ENCODE peak calls at places on chromosomes 12 and 14, in nine cellular contexts. F is NB4, K is foreskin fibroblast, V is heart left ventricle, Q is BE2C, D is Caco-2, M is LNCaP clone FGC, E is PC-9, G is AG09319. R is an unnamed sample.

GRCh38 chr14:101918125-101918989 is 46.0 kb upstream of the DYNC1H1 start:
- DNase-seq in F (no peak), K (no peak), V (no peak), Q (no peak), D (no peak), M (no peak), E (no peak), G (no peak), R (no peak)

GRCh38 chr12:71371132-71371531 is 68.5 kb upstream of the LGR5 start:
- DNase-seq in F (peak), K (no peak), V (no peak), Q (no peak), D (no peak), M (no peak), E (no peak), G (no peak), R (peak)

GRCh38 chr12:3216726-3217682 is 139.8 kb downstream of the TSPAN9 start:
- DNase-seq in F (peak), K (peak), V (no peak), Q (no peak), D (no peak), M (no peak), E (no peak), G (no peak), R (no peak)

GRCh38 chr14:64706552-64707193 is 2.4 kb downstream of the PLEKHG3 start:
- DNase-seq in F (no peak), K (no peak), V (peak), Q (peak), D (peak), M (no peak), E (no peak), G (no peak), R (no peak)

GRCh38 chr12:76714861-76715260 is 49.1 kb upstream of the ZDHHC17 start:
- DNase-seq in F (no peak), K (no peak), V (no peak), Q (no peak), D (no peak), M (no peak), E (no peak), G (no peak), R (no peak)

GRCh38 chr14:52703225-52703624 is 3.8 kb upstream of the PSMC6 start:
- DNase-seq in F (peak), K (peak), V (no peak), Q (no peak), D (no peak), M (peak), E (peak), G (peak), R (peak)

GRCh38 chr14:82911930-82912329 is 1378.3 kb upstream of the SEL1L start:
- DNase-seq in F (no peak), K (no peak), V (no peak), Q (no peak), D (no peak), M (no peak), E (no peak), G (no peak), R (no peak)

GRCh38 chr12:108826115-108826806 is 31.1 kb downstream of the SSH1 start:
- DNase-seq in F (peak), K (peak), V (peak), Q (peak), D (no peak), M (no peak), E (no peak), G (peak), R (no peak)

GRCh38 chr12:79546461-79547043 is 144.2 kb downstream of the PAWR start:
- DNase-seq in F (no peak), K (no peak), V (no peak), Q (no peak), D (no peak), M (no peak), E (peak), G (no peak), R (peak)

GRCh38 chr14:94021001-94021400 is 5.1 kb upstream of the OTUB2 start:
- DNase-seq in F (no peak), K (no peak), V (no peak), Q (no peak), D (no peak), M (no peak), E (peak), G (no peak), R (peak)

GRCh38 chr12:106315523-106315922 is 13.0 kb downstream of the TCP11L2 start:
- DNase-seq in F (no peak), K (no peak), V (no peak), Q (no peak), D (no peak), M (no peak), E (no peak), G (no peak), R (no peak)

GRCh38 chr14:30620178-30620577 is 1.9 kb upstream of the SCFD1 start:
- DNase-seq in F (peak), K (no peak), V (no peak), Q (no peak), D (no peak), M (no peak), E (no peak), G (no peak), R (no peak)

GRCh38 chr12:94593822-94594442 is 56.4 kb downstream of the TMCC3 start:
- DNase-seq in F (peak), K (no peak), V (peak), Q (no peak), D (no peak), M (no peak), E (no peak), G (no peak), R (no peak)

GRCh38 chr12:118874698-118875548 is 106.4 kb upstream of the SRRM4 start:
- DNase-seq in F (no peak), K (no peak), V (no peak), Q (no peak), D (peak), M (peak), E (no peak), G (no peak), R (peak)

GRCh38 chr14:104965561-104966231 is 12.5 kb downstream of the AHNAK2 start:
- DNase-seq in F (no peak), K (no peak), V (no peak), Q (peak), D (no peak), M (no peak), E (no peak), G (no peak), R (no peak)

GRCh38 chr14:105853907-105854599 is 327.7 kb downstream of the TMEM121 start:
- DNase-seq in F (no peak), K (no peak), V (no peak), Q (no peak), D (peak), M (no peak), E (no peak), G (no peak), R (no peak)

GRCh38 chr14:24372701-24373416 is 4.9 kb downstream of the NFATC4 start:
- DNase-seq in F (no peak), K (no peak), V (peak), Q (peak), D (no peak), M (no peak), E (no peak), G (no peak), R (no peak)

GRCh38 chr14:50001999-50002925 is 109.4 kb downstream of the ARF6 start:
- DNase-seq in F (peak), K (no peak), V (peak), Q (no peak), D (no peak), M (no peak), E (peak), G (no peak), R (no peak)

GRCh38 chr12:130157998-130158774 is 4.1 kb upstream of the FZD10 start:
- DNase-seq in F (no peak), K (no peak), V (no peak), Q (no peak), D (no peak), M (no peak), E (no peak), G (no peak), R (no peak)

GRCh38 chr14:97977711-97978261 is 1180.6 kb downstream of the VRK1 start:
- DNase-seq in F (no peak), K (no peak), V (peak), Q (peak), D (no peak), M (no peak), E (no peak), G (no peak), R (peak)

GRCh38 chr12:132429932-132430643 is 59.9 kb upstream of the FBRSL1 start:
- DNase-seq in F (peak), K (no peak), V (no peak), Q (peak), D (peak), M (no peak), E (no peak), G (no peak), R (peak)
- TF ChIP-seq CTCF in F (no peak), K (no peak), V (no peak), Q (no peak), D (no peak), M (no peak), E (no peak), G (no peak), R (no peak)

GRCh38 chr14:20350860-20351259 is 7.4 kb downstream of the PARP2 start:
- DNase-seq in F (no peak), K (no peak), V (no peak), Q (no peak), D (no peak), M (no peak), E (no peak), G (no peak), R (no peak)
- TF ChIP-seq CTCF in F (no peak), K (peak), V (no peak), Q (peak), D (peak), M (peak), E (no peak), G (peak), R (no peak)

DNA sequence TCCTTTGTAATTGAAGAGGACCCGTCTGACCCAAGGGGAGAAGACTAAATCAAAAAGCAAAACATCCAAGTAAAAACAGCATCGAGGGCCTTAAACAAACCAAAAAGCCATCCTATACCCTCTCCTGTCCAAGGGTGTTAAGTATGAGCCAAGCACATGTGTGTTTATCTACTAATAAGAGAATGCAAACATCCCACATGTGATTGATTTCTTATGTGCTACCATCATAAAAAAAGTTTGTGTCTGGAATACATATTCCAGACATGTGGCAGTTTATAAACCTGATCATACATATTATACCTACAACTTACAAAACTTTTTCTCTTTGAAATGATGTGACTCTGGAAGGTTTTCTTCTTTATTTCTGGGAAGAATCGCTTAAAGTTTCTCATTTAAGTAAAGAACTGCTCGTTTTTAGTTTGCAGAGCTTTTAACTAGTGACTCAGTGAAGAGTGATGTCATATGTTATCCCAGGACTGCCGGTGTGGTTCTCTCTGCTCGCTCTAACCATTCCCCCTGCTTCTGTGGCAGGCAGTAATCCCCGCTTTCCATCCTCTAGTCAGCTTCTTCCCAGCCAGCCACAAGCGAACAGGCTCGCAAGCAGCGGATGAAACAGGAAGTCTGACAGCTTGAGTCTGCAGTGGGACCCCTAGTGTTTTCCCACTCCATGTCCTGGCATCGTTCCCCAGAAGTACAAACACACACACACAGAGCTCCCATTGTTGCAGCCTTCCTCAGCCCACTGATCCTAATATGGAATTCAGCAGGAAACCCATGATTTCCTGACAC is 431 bp upstream of the RHOJ start:
- DNase-seq in F (peak), K (peak), V (peak), Q (peak), D (peak), M (no peak), E (no peak), G (peak), R (peak)
- TF ChIP-seq CTCF in F (no peak), K (peak), V (peak), Q (peak), D (no peak), M (no peak), E (no peak), G (peak), R (no peak)

DNA sequence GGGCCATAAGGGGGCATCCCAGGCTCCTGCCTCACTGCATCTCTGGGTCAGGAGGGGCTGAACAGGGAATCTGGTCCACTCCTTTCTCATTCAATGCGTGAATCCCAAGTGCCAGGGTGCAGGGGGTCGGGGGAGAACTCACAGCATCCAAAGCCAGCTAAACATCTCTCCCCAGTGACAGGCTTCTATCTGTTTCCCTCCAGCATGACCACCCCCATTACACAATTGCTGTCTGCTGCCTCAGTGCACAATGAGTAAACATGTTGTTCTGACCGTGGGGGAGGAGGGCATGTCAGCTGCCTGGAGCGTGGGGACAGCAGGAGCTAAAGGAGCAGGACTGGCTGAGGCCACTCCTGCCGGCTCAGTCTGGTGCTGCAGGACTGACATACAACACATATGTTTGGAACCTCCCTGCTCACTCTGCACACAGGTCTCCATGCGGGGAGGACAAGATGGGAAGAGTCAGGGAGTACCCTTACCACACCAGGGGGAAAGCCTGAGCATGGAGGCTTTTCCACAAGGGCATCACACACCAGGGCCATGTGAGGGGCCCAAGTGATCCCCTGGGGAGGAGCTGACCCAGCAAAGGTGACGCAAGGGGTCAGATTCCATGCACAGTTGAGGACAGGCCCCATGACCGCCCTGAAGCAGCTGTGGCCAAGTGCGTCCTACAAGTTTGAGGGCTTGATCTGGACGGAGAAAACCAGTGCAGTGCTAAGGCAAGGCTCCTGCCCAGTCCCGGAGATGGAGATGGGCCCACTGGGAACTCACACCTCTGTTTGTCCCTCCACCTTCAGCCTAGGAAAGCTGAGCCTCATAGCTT is 1.4 kb downstream of the TNS2 start:
- DNase-seq in F (peak), K (peak), V (peak), Q (no peak), D (peak), M (no peak), E (no peak), G (no peak), R (no peak)
- TF ChIP-seq CTCF in F (peak), K (no peak), V (peak), Q (no peak), D (no peak), M (no peak), E (no peak), G (peak), R (no peak)

DNA sequence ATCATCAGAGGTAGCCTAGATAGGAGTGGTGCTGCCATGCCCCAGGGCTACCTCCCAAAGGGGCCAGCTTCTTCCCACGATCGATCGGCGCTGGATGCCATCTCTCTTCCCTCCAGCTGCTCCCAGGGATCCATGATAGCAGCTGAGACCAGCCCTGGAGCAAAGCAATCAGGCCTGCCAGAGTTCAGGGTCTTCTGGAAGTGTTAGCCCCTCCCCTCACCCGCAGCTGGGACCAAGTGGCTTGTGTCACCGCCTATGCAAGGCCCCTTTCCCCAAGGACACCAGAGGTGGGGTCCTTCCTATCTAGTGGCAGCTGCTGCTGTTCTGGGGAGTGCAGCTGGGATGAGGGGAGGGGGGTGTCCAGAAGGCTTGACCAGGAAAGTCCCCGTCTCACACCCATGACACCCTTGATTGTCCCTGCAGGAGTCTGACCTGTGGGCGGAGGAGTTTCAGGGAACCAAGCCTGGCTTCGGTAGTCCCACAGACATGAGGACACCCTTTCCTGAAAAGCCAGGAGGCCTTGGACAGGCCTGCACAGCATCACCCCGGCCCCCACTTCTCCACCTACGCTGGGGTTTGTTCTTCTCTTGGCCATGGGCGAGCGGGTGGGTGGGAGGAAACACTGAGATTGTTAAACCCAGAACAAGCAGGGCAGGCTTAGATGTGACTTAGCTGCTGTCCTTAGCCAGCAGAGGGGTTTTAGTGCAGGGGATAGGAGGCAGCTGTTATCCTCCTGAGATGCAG is 86.8 kb downstream of the IRF2BPL start:
- DNase-seq in F (no peak), K (no peak), V (no peak), Q (peak), D (no peak), M (no peak), E (no peak), G (no peak), R (no peak)
- TF ChIP-seq CTCF in F (no peak), K (no peak), V (no peak), Q (no peak), D (no peak), M (no peak), E (no peak), G (no peak), R (no peak)

GRCh38 chr12:63098851-63099250 is 52.1 kb downstream of the AVPR1A start:
- DNase-seq in F (peak), K (no peak), V (no peak), Q (no peak), D (peak), M (no peak), E (no peak), G (no peak), R (peak)
- TF ChIP-seq CTCF in F (peak), K (no peak), V (no peak), Q (peak), D (peak), M (peak), E (no peak), G (no peak), R (no peak)